ENCODE peak calls at places on chromosomes 3 and 15, in four cellular contexts. S is hepatocyte, F is cardiac fibroblast, R is activated T-helper 1 cell treated with Interleukin-2 at 50 U/mL for 16 hours. O is an unnamed sample.

GRCh38 chr3:153289334-153289808 is 127.3 kb downstream of the RAP2B start:
- DNase-seq in S (no peak), F (no peak), R (no peak), O (peak; percentile 22)

GRCh38 chr3:157079677-157080369 is 80.1 kb downstream of the CCNL1 start:
- DNase-seq in S (no peak), F (no peak), R (no peak), O (no peak)

GRCh38 chr15:28107111-28107893 is 8.2 kb upstream of the OCA2 start:
- DNase-seq in S (no peak), F (peak; percentile 37), R (no peak), O (peak; percentile 43)

GRCh38 chr3:64232821-64233220 is 7.6 kb upstream of the PRICKLE2 start:
- DNase-seq in S (no peak), F (no peak), R (no peak), O (no peak)

GRCh38 chr3:6260551-6261191 is 600.2 kb upstream of the GRM7 start:
- DNase-seq in S (no peak), F (no peak), R (no peak), O (no peak)

GRCh38 chr3:186108106-186108940 is 566 bp downstream of the ETV5 start:
- DNase-seq in S (peak; percentile 78), F (peak; percentile 56), R (no peak), O (peak; percentile 71)

GRCh38 chr3:139473155-139473771 is 3.1 kb downstream of the RBP2 start:
- DNase-seq in S (peak; percentile 50), F (no peak), R (no peak), O (no peak)

GRCh38 chr3:195080125-195080524 is 190.8 kb downstream of the XXYLT1 start:
- DNase-seq in S (no peak), F (no peak), R (no peak), O (peak; percentile 67)

GRCh38 chr3:177827517-177828249 is 630.4 kb upstream of the TBL1XR1 start:
- DNase-seq in S (peak; percentile 64), F (peak; percentile 84), R (no peak), O (peak; percentile 58)

GRCh38 chr15:80210612-80211554 is 41.1 kb downstream of the CTXND1 start:
- DNase-seq in S (no peak), F (no peak), R (no peak), O (no peak)

GRCh38 chr3:12462159-12462962 is 21.9 kb upstream of the TSEN2 start:
- DNase-seq in S (peak; percentile 55), F (peak; percentile 16), R (no peak), O (peak; percentile 44)

GRCh38 chr3:157066335-157067071 is 93.4 kb downstream of the CCNL1 start:
- DNase-seq in S (no peak), F (peak; percentile 79), R (no peak), O (no peak)

GRCh38 chr3:172129868-172130751 is 90.7 kb downstream of the FNDC3B start:
- DNase-seq in S (peak; percentile 92), F (peak; percentile 99), R (peak; percentile 35), O (peak; percentile 97)

O was measured in dermis blood vessel endothelial cell.